ENCODE peak calls at places on chromosomes 5 and 9, in ten cellular contexts. One of them, this sample, is unnamed.

GRCh38 chr9:77707696-77708095 is 59.6 kb upstream of the GNA14 start:
- DNase-seq in right lobe of liver: no peak
- DNase-seq in fibroblast of pulmonary artery: peak
- DNase-seq in tibial artery: peak
- DNase-seq in pancreas: peak
- DNase-seq in CD8-positive, alpha-beta T cell: no peak
- DNase-seq in A673: peak
- DNase-seq in testis: no peak
- DNase-seq in neural progenitor cell: no peak
- DNase-seq in ovary: peak
- DNase-seq in this sample: no peak

GRCh38 chr5:158718738-158719505 is 380.8 kb downstream of the EBF1 start:
- DNase-seq in right lobe of liver: no peak
- DNase-seq in neural progenitor cell: no peak
- DNase-seq in A673: no peak
- DNase-seq in fibroblast of pulmonary artery: peak
- DNase-seq in pancreas: no peak
- DNase-seq in CD8-positive, alpha-beta T cell: no peak
- DNase-seq in tibial artery: no peak
- DNase-seq in ovary: no peak
- DNase-seq in testis: no peak
- DNase-seq in this sample: no peak

GRCh38 chr5:135324160-135324559 is 74.9 kb downstream of the MACROH2A1 start:
- DNase-seq in pancreas: no peak
- DNase-seq in right lobe of liver: no peak
- DNase-seq in testis: no peak
- DNase-seq in neural progenitor cell: no peak
- DNase-seq in A673: no peak
- DNase-seq in fibroblast of pulmonary artery: no peak
- DNase-seq in ovary: no peak
- DNase-seq in tibial artery: no peak
- DNase-seq in CD8-positive, alpha-beta T cell: no peak
- DNase-seq in this sample: no peak

GRCh38 chr9:19521205-19521604 is 112.4 kb downstream of the ACER2 start:
- DNase-seq in testis: no peak
- DNase-seq in neural progenitor cell: no peak
- DNase-seq in pancreas: no peak
- DNase-seq in fibroblast of pulmonary artery: no peak
- DNase-seq in tibial artery: no peak
- DNase-seq in right lobe of liver: no peak
- DNase-seq in ovary: no peak
- DNase-seq in A673: no peak
- DNase-seq in CD8-positive, alpha-beta T cell: no peak
- DNase-seq in this sample: no peak

GRCh38 chr9:98993570-98993945 is 49.9 kb downstream of the COL15A1 start:
- DNase-seq in tibial artery: peak
- DNase-seq in right lobe of liver: no peak
- DNase-seq in CD8-positive, alpha-beta T cell: no peak
- DNase-seq in fibroblast of pulmonary artery: no peak
- DNase-seq in pancreas: peak
- DNase-seq in A673: no peak
- DNase-seq in testis: peak
- DNase-seq in neural progenitor cell: no peak
- DNase-seq in ovary: no peak
- DNase-seq in this sample: no peak

GRCh38 chr9:114718801-114719221 is 36.8 kb upstream of the TEX48 start:
- DNase-seq in A673: no peak
- DNase-seq in neural progenitor cell: no peak
- DNase-seq in pancreas: no peak
- DNase-seq in tibial artery: no peak
- DNase-seq in ovary: no peak
- DNase-seq in testis: no peak
- DNase-seq in fibroblast of pulmonary artery: no peak
- DNase-seq in right lobe of liver: no peak
- DNase-seq in CD8-positive, alpha-beta T cell: peak
- DNase-seq in this sample: no peak

GRCh38 chr5:77642915-77643653 is 4.6 kb upstream of the OTP start:
- DNase-seq in A673: no peak
- DNase-seq in tibial artery: no peak
- DNase-seq in fibroblast of pulmonary artery: no peak
- DNase-seq in right lobe of liver: no peak
- DNase-seq in neural progenitor cell: peak
- DNase-seq in pancreas: no peak
- DNase-seq in ovary: no peak
- DNase-seq in CD8-positive, alpha-beta T cell: no peak
- DNase-seq in testis: no peak
- DNase-seq in this sample: no peak

GRCh38 chr9:6758418-6759113 is 793 bp downstream of the KDM4C start:
- DNase-seq in CD8-positive, alpha-beta T cell: peak
- DNase-seq in ovary: peak
- DNase-seq in right lobe of liver: peak
- DNase-seq in neural progenitor cell: peak
- DNase-seq in A673: peak
- DNase-seq in tibial artery: peak
- DNase-seq in testis: peak
- DNase-seq in fibroblast of pulmonary artery: peak
- DNase-seq in pancreas: peak
- DNase-seq in this sample: peak

GRCh38 chr5:56460681-56461191 is 227.6 kb upstream of the ANKRD55 start:
- DNase-seq in fibroblast of pulmonary artery: no peak
- DNase-seq in CD8-positive, alpha-beta T cell: no peak
- DNase-seq in tibial artery: no peak
- DNase-seq in pancreas: no peak
- DNase-seq in A673: no peak
- DNase-seq in ovary: no peak
- DNase-seq in neural progenitor cell: no peak
- DNase-seq in right lobe of liver: no peak
- DNase-seq in testis: no peak
- DNase-seq in this sample: peak

GRCh38 chr5:66356011-66356565 is 212.0 kb downstream of the SREK1 start:
- DNase-seq in pancreas: no peak
- DNase-seq in testis: no peak
- DNase-seq in CD8-positive, alpha-beta T cell: no peak
- DNase-seq in right lobe of liver: no peak
- DNase-seq in neural progenitor cell: no peak
- DNase-seq in fibroblast of pulmonary artery: peak
- DNase-seq in A673: no peak
- DNase-seq in ovary: no peak
- DNase-seq in tibial artery: no peak
- DNase-seq in this sample: no peak

GRCh38 chr5:160289721-160290120 is 22.6 kb downstream of the CCNJL start:
- DNase-seq in CD8-positive, alpha-beta T cell: no peak
- DNase-seq in testis: no peak
- DNase-seq in A673: no peak
- DNase-seq in ovary: no peak
- DNase-seq in right lobe of liver: no peak
- DNase-seq in neural progenitor cell: no peak
- DNase-seq in pancreas: peak
- DNase-seq in tibial artery: no peak
- DNase-seq in fibroblast of pulmonary artery: no peak
- DNase-seq in this sample: no peak

DNA sequence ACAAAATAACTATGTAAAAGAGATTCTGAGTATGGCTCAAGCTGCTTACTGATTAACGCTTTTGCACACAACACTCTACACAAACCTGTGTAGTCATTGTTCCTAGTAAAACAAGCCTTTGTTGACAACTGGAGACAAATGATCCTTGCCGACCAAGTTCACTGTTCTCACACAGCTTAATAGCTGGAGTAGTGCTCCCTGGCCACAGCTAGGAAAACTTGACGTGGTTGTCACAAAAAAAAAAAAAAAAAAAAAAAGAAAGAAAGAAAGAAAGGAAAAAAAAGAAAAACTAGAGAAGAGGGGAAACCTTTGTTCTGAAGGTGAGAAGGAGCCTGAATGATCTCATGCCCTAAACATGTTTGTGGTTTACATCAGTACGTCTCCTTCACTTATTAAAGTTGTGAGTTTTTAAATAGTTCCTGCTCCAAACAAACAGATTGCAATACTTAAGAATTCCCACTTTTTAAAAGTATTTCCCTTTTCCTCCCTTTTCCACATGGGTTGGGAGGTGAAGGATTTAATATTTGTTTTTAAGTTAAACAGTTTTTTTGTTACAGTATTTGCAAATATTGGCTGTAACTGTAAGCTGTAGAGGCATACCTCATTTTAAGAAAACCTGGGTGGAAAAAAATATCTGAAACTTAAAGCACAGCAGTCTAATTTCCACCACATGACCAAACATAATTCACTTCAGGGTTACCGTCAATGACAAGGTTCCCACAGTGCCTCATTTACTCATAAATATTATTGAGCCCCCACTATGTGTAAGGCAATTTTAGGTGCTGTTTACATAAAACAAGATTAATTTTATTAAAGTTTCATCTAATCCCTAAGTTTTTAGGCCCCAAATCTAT is 63.7 kb downstream of the GLIS3 start:
- DNase-seq in right lobe of liver: no peak
- DNase-seq in A673: no peak
- DNase-seq in CD8-positive, alpha-beta T cell: no peak
- DNase-seq in ovary: no peak
- DNase-seq in tibial artery: no peak
- DNase-seq in fibroblast of pulmonary artery: peak
- DNase-seq in neural progenitor cell: no peak
- DNase-seq in testis: no peak
- DNase-seq in pancreas: peak
- DNase-seq in this sample: peak
- H3K4me3 ChIP-seq in right lobe of liver: no peak
- H3K4me3 ChIP-seq in A673: no peak
- H3K4me3 ChIP-seq in CD8-positive, alpha-beta T cell: no peak
- H3K4me3 ChIP-seq in ovary: no peak
- H3K4me3 ChIP-seq in tibial artery: no peak
- H3K4me3 ChIP-seq in fibroblast of pulmonary artery: no peak
- H3K4me3 ChIP-seq in neural progenitor cell: no peak
- H3K4me3 ChIP-seq in testis: no peak
- H3K4me3 ChIP-seq in pancreas: no peak
- H3K4me3 ChIP-seq in this sample: no peak

GRCh38 chr5:64944868-64945267 is 176.1 kb downstream of the CWC27 start:
- DNase-seq in A673: no peak
- DNase-seq in right lobe of liver: no peak
- DNase-seq in CD8-positive, alpha-beta T cell: no peak
- DNase-seq in testis: no peak
- DNase-seq in tibial artery: no peak
- DNase-seq in ovary: no peak
- DNase-seq in fibroblast of pulmonary artery: no peak
- DNase-seq in pancreas: no peak
- DNase-seq in neural progenitor cell: no peak
- DNase-seq in this sample: no peak

GRCh38 chr5:64942460-64942859 is 173.7 kb downstream of the CWC27 start:
- DNase-seq in testis: no peak
- DNase-seq in fibroblast of pulmonary artery: no peak
- DNase-seq in tibial artery: no peak
- DNase-seq in right lobe of liver: no peak
- DNase-seq in ovary: no peak
- DNase-seq in neural progenitor cell: no peak
- DNase-seq in A673: no peak
- DNase-seq in pancreas: no peak
- DNase-seq in CD8-positive, alpha-beta T cell: no peak
- DNase-seq in this sample: no peak

GRCh38 chr5:64939772-64940510 is 171.2 kb downstream of the CWC27 start:
- DNase-seq in testis: no peak
- DNase-seq in right lobe of liver: peak
- DNase-seq in fibroblast of pulmonary artery: peak
- DNase-seq in neural progenitor cell: peak
- DNase-seq in tibial artery: peak
- DNase-seq in A673: no peak
- DNase-seq in CD8-positive, alpha-beta T cell: no peak
- DNase-seq in pancreas: peak
- DNase-seq in ovary: peak
- DNase-seq in this sample: peak
- H3K4me3 ChIP-seq in testis: no peak
- H3K4me3 ChIP-seq in right lobe of liver: no peak
- H3K4me3 ChIP-seq in fibroblast of pulmonary artery: no peak
- H3K4me3 ChIP-seq in neural progenitor cell: no peak
- H3K4me3 ChIP-seq in tibial artery: peak
- H3K4me3 ChIP-seq in A673: no peak
- H3K4me3 ChIP-seq in CD8-positive, alpha-beta T cell: no peak
- H3K4me3 ChIP-seq in pancreas: no peak
- H3K4me3 ChIP-seq in ovary: no peak
- H3K4me3 ChIP-seq in this sample: no peak

GRCh38 chr5:142023836-142024235 is 11.0 kb upstream of the GNPDA1 start:
- DNase-seq in pancreas: no peak
- DNase-seq in neural progenitor cell: no peak
- DNase-seq in right lobe of liver: no peak
- DNase-seq in testis: no peak
- DNase-seq in A673: no peak
- DNase-seq in fibroblast of pulmonary artery: no peak
- DNase-seq in CD8-positive, alpha-beta T cell: no peak
- DNase-seq in ovary: no peak
- DNase-seq in tibial artery: no peak
- DNase-seq in this sample: no peak

GRCh38 chr5:142020122-142020659 is 7.4 kb upstream of the GNPDA1 start:
- DNase-seq in CD8-positive, alpha-beta T cell: no peak
- DNase-seq in pancreas: no peak
- DNase-seq in testis: no peak
- DNase-seq in tibial artery: no peak
- DNase-seq in neural progenitor cell: no peak
- DNase-seq in fibroblast of pulmonary artery: no peak
- DNase-seq in A673: no peak
- DNase-seq in right lobe of liver: no peak
- DNase-seq in ovary: no peak
- DNase-seq in this sample: no peak

GRCh38 chr5:142024771-142025304 is 12.0 kb upstream of the GNPDA1 start:
- DNase-seq in testis: peak
- DNase-seq in right lobe of liver: peak
- DNase-seq in A673: peak
- DNase-seq in fibroblast of pulmonary artery: peak
- DNase-seq in pancreas: peak
- DNase-seq in neural progenitor cell: peak
- DNase-seq in tibial artery: peak
- DNase-seq in CD8-positive, alpha-beta T cell: peak
- DNase-seq in ovary: peak
- DNase-seq in this sample: peak

GRCh38 chr5:142025637-142026036 is 12.8 kb upstream of the GNPDA1 start:
- DNase-seq in testis: no peak
- DNase-seq in ovary: no peak
- DNase-seq in pancreas: no peak
- DNase-seq in A673: no peak
- DNase-seq in CD8-positive, alpha-beta T cell: no peak
- DNase-seq in neural progenitor cell: no peak
- DNase-seq in tibial artery: no peak
- DNase-seq in right lobe of liver: no peak
- DNase-seq in fibroblast of pulmonary artery: no peak
- DNase-seq in this sample: no peak
- H3K4me3 ChIP-seq in testis: no peak
- H3K4me3 ChIP-seq in ovary: peak
- H3K4me3 ChIP-seq in pancreas: no peak
- H3K4me3 ChIP-seq in A673: peak
- H3K4me3 ChIP-seq in CD8-positive, alpha-beta T cell: peak
- H3K4me3 ChIP-seq in neural progenitor cell: no peak
- H3K4me3 ChIP-seq in tibial artery: peak
- H3K4me3 ChIP-seq in right lobe of liver: no peak
- H3K4me3 ChIP-seq in fibroblast of pulmonary artery: peak
- H3K4me3 ChIP-seq in this sample: no peak

DNA sequence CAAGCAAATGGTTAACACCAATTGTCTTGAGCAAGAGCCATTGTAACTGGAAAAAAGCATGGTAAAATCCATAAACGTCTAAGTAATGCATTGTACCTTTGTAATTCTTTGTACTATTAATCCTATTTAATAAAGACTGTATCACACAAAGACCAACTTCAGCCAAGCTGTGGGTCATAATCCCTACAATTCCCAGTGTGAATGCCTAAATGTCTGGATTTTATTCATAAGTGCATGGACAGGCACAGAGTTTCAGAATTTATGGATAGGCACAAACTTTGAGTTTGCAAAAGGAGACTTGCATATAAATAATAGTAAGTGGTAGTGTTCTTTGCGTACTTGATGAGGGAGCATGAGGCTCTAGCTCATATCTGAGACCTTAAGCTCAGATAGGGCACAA is 1280.2 kb upstream of the WWC1 start:
- DNase-seq in testis: no peak
- DNase-seq in pancreas: no peak
- DNase-seq in tibial artery: no peak
- DNase-seq in A673: no peak
- DNase-seq in right lobe of liver: no peak
- DNase-seq in CD8-positive, alpha-beta T cell: no peak
- DNase-seq in fibroblast of pulmonary artery: no peak
- DNase-seq in ovary: no peak
- DNase-seq in neural progenitor cell: no peak
- DNase-seq in this sample: no peak
- H3K4me3 ChIP-seq in testis: no peak
- H3K4me3 ChIP-seq in pancreas: no peak
- H3K4me3 ChIP-seq in tibial artery: no peak
- H3K4me3 ChIP-seq in A673: no peak
- H3K4me3 ChIP-seq in right lobe of liver: no peak
- H3K4me3 ChIP-seq in CD8-positive, alpha-beta T cell: no peak
- H3K4me3 ChIP-seq in fibroblast of pulmonary artery: no peak
- H3K4me3 ChIP-seq in ovary: no peak
- H3K4me3 ChIP-seq in neural progenitor cell: no peak
- H3K4me3 ChIP-seq in this sample: no peak